ENCODE peak calls at places on chromosomes 1 and 21, in ten cellular contexts. F, R, C, I, K, O, A, T, U and S are unnamed samples.
A peak's percentile ranks its signal among the peaks of the same experiment; 100 is the strongest.

GRCh38 chr1:217062566-217062965 is 339.3 kb upstream of the ESRRG start:
- DNase-seq in U (no peak), R (no peak), I (no peak), T (no peak), C (no peak), K (no peak), A (no peak), O (no peak), F (no peak), S (no peak)

GRCh38 chr1:169466259-169467230 is 19.2 kb downstream of the SLC19A2 start:
- DNase-seq in O (no peak), R (no peak), F (no peak), U (no peak), I (no peak), C (no peak), K (no peak), A (no peak), T (peak; percentile 13), S (peak; percentile 53)

GRCh38 chr1:214332950-214333798 is 52.2 kb downstream of the SMYD2 start:
- DNase-seq in F (no peak), C (peak; percentile 30), A (no peak), O (no peak), T (peak; percentile 42), U (peak; percentile 52), K (peak; percentile 4), I (peak; percentile 69), R (no peak), S (peak; percentile 62)

GRCh38 chr1:178397678-178398077 is 99.1 kb downstream of the CLEC20A start:
- DNase-seq in R (no peak), F (no peak), U (no peak), T (no peak), I (no peak), C (no peak), K (no peak), A (no peak), O (no peak), S (no peak)

GRCh38 chr1:201596101-201596868 is 57.4 kb downstream of the NAV1 start:
- DNase-seq in I (no peak), R (no peak), F (no peak), T (no peak), A (no peak), U (no peak), C (no peak), K (no peak), O (no peak), S (no peak)

GRCh38 chr1:50333595-50333974 is 89.7 kb downstream of the DMRTA2 start:
- DNase-seq in U (peak; percentile 61), A (no peak), R (peak; percentile 73), I (peak; percentile 90), T (peak; percentile 32), F (no peak), C (no peak), O (peak; percentile 52), K (no peak), S (peak; percentile 84)

GRCh38 chr1:40951943-40952743 is 27.4 kb upstream of the CTPS1 start:
- DNase-seq in U (peak; percentile 75), T (peak; percentile 29), O (peak; percentile 66), R (peak; percentile 83), F (no peak), C (no peak), K (no peak), A (no peak), I (peak; percentile 87), S (peak; percentile 84)

GRCh38 chr1:206784471-206784903 is 12.2 kb upstream of the IL10 start:
- DNase-seq in T (no peak), F (no peak), R (no peak), C (no peak), O (no peak), I (no peak), U (no peak), A (peak; percentile 32), K (no peak), S (no peak)

GRCh38 chr21:32884062-32884461 is 112.5 kb upstream of the PAXBP1 start:
- DNase-seq in T (no peak), A (no peak), K (no peak), U (no peak), I (peak; percentile 28), R (no peak), O (no peak), C (no peak), F (no peak), S (peak; percentile 37)

GRCh38 chr1:4481451-4481850 is 173.0 kb upstream of the AJAP1 start:
- DNase-seq in A (no peak), T (no peak), F (no peak), K (no peak), C (no peak), R (no peak), I (no peak), U (no peak), O (no peak), S (no peak)

GRCh38 chr21:37914211-37914900 is 1.9 kb downstream of the KCNJ6 start:
- DNase-seq in I (peak; percentile 47), T (peak; percentile 36), U (no peak), F (no peak), A (no peak), K (no peak), R (peak; percentile 57), C (no peak), O (no peak), S (peak; percentile 26)

GRCh38 chr1:152034654-152035405 is 2.0 kb downstream of the S100A11 start:
- DNase-seq in F (no peak), U (peak; percentile 86), C (peak; percentile 68), A (no peak), R (no peak), K (peak; percentile 85), O (no peak), I (peak; percentile 79), T (peak; percentile 84), S (peak; percentile 87)

GRCh38 chr1:44808938-44809917 is 905 bp downstream of the BTBD19 start:
- DNase-seq in T (no peak), R (peak; percentile 80), I (no peak), A (peak; percentile 58), C (no peak), F (no peak), K (no peak), O (peak; percentile 48), U (peak; percentile 76), S (peak; percentile 56)

GRCh38 chr1:78054559-78054958 is 8.8 kb downstream of the GIPC2 start:
- DNase-seq in O (no peak), K (no peak), T (no peak), A (no peak), C (no peak), R (no peak), U (no peak), F (no peak), I (no peak), S (no peak)

GRCh38 chr1:33743221-33743998 is 120.5 kb upstream of the HMGB4 start:
- DNase-seq in C (no peak), I (no peak), R (no peak), A (no peak), F (no peak), U (no peak), T (no peak), O (no peak), K (no peak), S (no peak)

GRCh38 chr1:92826792-92827191 is 5.0 kb upstream of the RPL5 start:
- DNase-seq in C (no peak), A (no peak), R (no peak), F (no peak), T (no peak), I (no peak), O (no peak), K (no peak), U (no peak), S (peak; percentile 29)

GRCh38 chr1:224852901-224853568 is 76.4 kb upstream of the DNAH14 start:
- DNase-seq in U (no peak), K (peak; percentile 8), T (peak; percentile 34), I (peak; percentile 62), C (no peak), R (no peak), F (no peak), O (no peak), A (no peak), S (peak; percentile 63)

GRCh38 chr1:39170731-39171375 is 33.6 kb upstream of the MACF1 start:
- DNase-seq in O (no peak), U (no peak), K (no peak), T (peak; percentile 95), I (peak; percentile 36), F (no peak), C (no peak), A (no peak), R (no peak), S (peak; percentile 39)

GRCh38 chr21:16192900-16193299 is 463.1 kb downstream of the USP25 start:
- DNase-seq in F (no peak), T (no peak), C (no peak), A (no peak), R (no peak), U (no peak), I (no peak), O (no peak), K (no peak), S (no peak)

GRCh38 chr21:38995755-38996154 is 187.5 kb downstream of the PSMG1 start:
- DNase-seq in O (no peak), R (no peak), I (no peak), C (no peak), F (no peak), T (no peak), K (no peak), A (no peak), U (peak; percentile 68), S (no peak)

GRCh38 chr1:198700016-198700392 is 61.2 kb downstream of the PTPRC start:
- DNase-seq in T (no peak), F (no peak), K (no peak), R (no peak), O (no peak), I (no peak), C (no peak), U (no peak), A (no peak), S (no peak)

GRCh38 chr1:161031874-161032273 is 6.9 kb downstream of the TSTD1 start:
- DNase-seq in R (no peak), K (no peak), F (no peak), O (no peak), I (no peak), C (no peak), A (no peak), T (no peak), U (no peak), S (no peak)

GRCh38 chr21:24693779-24694178 is 913.5 kb downstream of the MRPL39 start:
- DNase-seq in O (no peak), A (no peak), T (peak; percentile 38), I (no peak), R (no peak), K (no peak), F (no peak), C (no peak), U (no peak), S (no peak)

GRCh38 chr1:94866178-94866822 is 46.1 kb downstream of the SLC44A3 start:
- DNase-seq in F (no peak), A (no peak), R (no peak), U (no peak), T (no peak), K (no peak), I (peak; percentile 26), C (peak; percentile 73), O (no peak), S (no peak)

GRCh38 chr1:153261793-153262371 is 2.4 kb downstream of the LORICRIN start:
- DNase-seq in T (no peak), F (no peak), U (no peak), K (no peak), R (no peak), C (no peak), A (no peak), I (no peak), O (no peak), S (no peak)

GRCh38 chr1:55275151-55275748 is 60.1 kb upstream of the USP24 start:
- DNase-seq in O (no peak), A (no peak), U (no peak), K (no peak), R (no peak), I (no peak), F (no peak), C (no peak), T (no peak), S (peak; percentile 35)

GRCh38 chr21:32320726-32321125 is 22.1 kb downstream of the MRAP start:
- DNase-seq in R (no peak), T (no peak), C (no peak), K (no peak), O (no peak), F (no peak), I (no peak), A (no peak), U (no peak), S (no peak)

GRCh38 chr1:154767315-154768240 is 102.5 kb downstream of the KCNN3 start:
- DNase-seq in I (no peak), U (no peak), F (no peak), C (no peak), A (no peak), T (peak; percentile 73), O (peak; percentile 64), K (no peak), R (no peak), S (no peak)